ENCODE peak calls at places on chromosomes 2 and 18, in nine cellular contexts. D, B, S, G, R, L, O, H and A are unnamed samples.
A peak's percentile ranks its signal among the peaks of the same experiment; 100 is the strongest.

GRCh38 chr2:232000439-232000838 is 38.9 kb downstream of the DIS3L2 start:
- DNase-seq in D (no peak), B (no peak), S (no peak), G (no peak), R (no peak), L (no peak), O (no peak), H (no peak), A (no peak)

GRCh38 chr2:211766689-211767088 is 771.9 kb downstream of the ERBB4 start:
- DNase-seq in D (peak; percentile 13), B (peak; percentile 89), S (no peak), G (no peak), R (no peak), L (no peak), O (no peak), H (no peak), A (no peak)

GRCh38 chr18:961644-962355 is 57.1 kb downstream of the ADCYAP1 start:
- DNase-seq in D (peak; percentile 70), B (peak; percentile 16), S (peak; percentile 32), G (no peak), R (no peak), L (peak; percentile 36), O (no peak), H (peak; percentile 14), A (no peak)

GRCh38 chr18:60692277-60692676 is 319.7 kb upstream of the MC4R start:
- DNase-seq in D (no peak), B (no peak), S (no peak), G (no peak), R (no peak), L (no peak), O (no peak), H (no peak), A (no peak)

GRCh38 chr2:233801357-233802131 is 23.4 kb downstream of the MROH2A start:
- DNase-seq in D (peak; percentile 56), B (no peak), S (peak; percentile 72), G (peak; percentile 55), R (peak; percentile 47), L (no peak), O (no peak), H (no peak), A (no peak)

GRCh38 chr2:36708119-36708741 is 11.7 kb downstream of the VIT start:
- DNase-seq in D (peak; percentile 48), B (no peak), S (peak; percentile 44), G (no peak), R (no peak), L (no peak), O (no peak), H (no peak), A (no peak)

GRCh38 chr2:7795358-7796199 is 878.4 kb downstream of the RNF144A start:
- DNase-seq in D (no peak), B (no peak), S (peak; percentile 43), G (peak; percentile 31), R (no peak), L (no peak), O (no peak), H (no peak), A (no peak)

GRCh38 chr18:62741118-62741566 is 25.8 kb downstream of the PHLPP1 start:
- DNase-seq in D (peak; percentile 63), B (peak; percentile 60), S (peak; percentile 92), G (peak; percentile 90), R (no peak), L (no peak), O (no peak), H (peak; percentile 82), A (no peak)

GRCh38 chr18:22871809-22872525 is 61.2 kb upstream of the RBBP8 start:
- DNase-seq in D (no peak), B (peak; percentile 11), S (peak; percentile 83), G (peak; percentile 85), R (no peak), L (no peak), O (no peak), H (no peak), A (no peak)

GRCh38 chr2:121189011-121189410 is 96.0 kb downstream of the TFCP2L1 start:
- DNase-seq in D (no peak), B (no peak), S (no peak), G (no peak), R (peak; percentile 64), L (no peak), O (no peak), H (no peak), A (no peak)

GRCh38 chr2:16640867-16641266 is 24.8 kb downstream of the CYRIA start:
- DNase-seq in D (no peak), B (no peak), S (no peak), G (no peak), R (no peak), L (peak; percentile 52), O (no peak), H (no peak), A (no peak)

GRCh38 chr18:14979875-14980274 is 231.9 kb downstream of the ANKRD30B start:
- DNase-seq in D (no peak), B (no peak), S (no peak), G (no peak), R (no peak), L (no peak), O (no peak), H (no peak), A (no peak)

GRCh38 chr2:193824474-193824873 is 1629.7 kb upstream of the TMEFF2 start:
- DNase-seq in D (peak; percentile 71), B (no peak), S (peak; percentile 91), G (peak; percentile 88), R (no peak), L (no peak), O (no peak), H (peak; percentile 44), A (no peak)

GRCh38 chr2:69090008-69090407 is 77.0 kb downstream of the ANTXR1 start:
- DNase-seq in D (no peak), B (no peak), S (no peak), G (no peak), R (no peak), L (no peak), O (no peak), H (no peak), A (no peak)

GRCh38 chr18:70659026-70659726 is 370.3 kb downstream of the SOCS6 start:
- DNase-seq in D (no peak), B (no peak), S (no peak), G (no peak), R (no peak), L (no peak), O (no peak), H (peak; percentile 6), A (no peak)

DNA sequence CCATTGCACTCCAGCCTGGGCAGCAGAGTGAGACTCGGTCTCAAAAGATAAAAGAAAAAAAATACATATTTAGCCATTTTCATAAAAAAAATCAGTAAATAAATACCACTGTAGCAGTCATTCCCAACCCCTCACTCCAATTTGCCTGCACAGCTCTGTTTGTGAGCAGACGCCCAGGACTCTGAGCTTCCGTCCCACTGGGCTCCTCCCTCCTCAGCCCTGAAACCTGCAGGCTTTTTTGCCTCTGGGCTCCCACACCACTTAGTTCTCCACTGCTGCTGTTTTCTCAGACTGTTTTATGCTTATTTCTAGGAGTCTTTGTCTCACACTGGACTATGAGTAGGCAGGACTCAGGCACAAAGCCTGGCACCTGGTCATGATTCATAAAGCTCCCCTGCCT is 6.0 kb upstream of the CXCR1 start:
- DNase-seq in D (no peak), B (no peak), S (no peak), G (no peak), R (no peak), L (no peak), O (no peak), H (no peak), A (no peak)
- H3K9me3 ChIP-seq in D (no peaks in the 10 kb centered on the region), B (no peaks in the 10 kb centered on the region), S (no peaks in the 10 kb centered on the region), G (no peaks in the 10 kb centered on the region), R (no peaks in the 10 kb centered on the region), L (no peaks in the 10 kb centered on the region), O (no peaks in the 10 kb centered on the region), H (no peaks in the 10 kb centered on the region), A (no peaks in the 10 kb centered on the region)

DNA sequence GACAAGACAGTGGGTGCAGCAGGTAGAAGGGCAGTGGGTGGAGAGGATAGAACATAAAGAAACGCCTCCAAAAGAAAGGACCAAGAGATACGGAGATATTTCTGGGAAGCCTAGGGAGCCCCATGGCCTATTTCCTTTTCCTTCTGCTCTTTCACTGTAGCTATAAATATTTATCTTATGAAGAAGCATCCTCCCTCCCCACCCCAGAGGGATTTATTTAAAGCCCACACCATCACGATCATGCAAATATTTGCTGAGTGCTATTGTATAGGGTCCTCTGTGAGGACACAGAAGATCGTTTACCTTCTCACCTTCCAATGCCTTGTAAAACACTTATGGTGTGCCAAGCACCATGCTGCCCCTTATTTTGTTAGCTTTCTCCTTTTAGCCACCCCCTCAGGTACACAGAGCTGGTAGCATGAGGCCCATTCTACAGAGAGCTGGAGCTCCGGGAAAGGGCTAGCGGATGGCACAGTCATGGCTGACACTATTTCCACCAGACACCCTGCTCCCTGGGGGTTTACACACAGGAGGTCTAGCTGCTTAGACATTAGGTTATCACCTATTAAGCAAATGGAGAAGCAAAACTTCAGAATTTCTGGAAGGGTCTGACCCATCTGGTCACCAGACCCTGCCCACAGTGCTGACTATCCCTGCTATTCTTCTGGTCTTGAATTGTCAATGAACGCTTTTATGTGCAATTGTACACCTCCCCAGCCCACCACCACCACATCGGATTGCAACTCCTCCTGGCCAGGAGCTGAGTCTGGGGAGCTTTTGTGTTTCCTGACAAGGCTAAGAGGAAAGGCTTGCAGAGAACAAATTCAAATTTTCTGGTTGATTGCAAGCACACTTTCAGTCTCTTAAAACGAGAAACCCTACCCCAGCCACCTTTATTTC is 91.8 kb upstream of the KLF7 start:
- DNase-seq in D (peak; percentile 45), B (no peak), S (peak; percentile 48), G (peak; percentile 31), R (no peak), L (no peak), O (no peak), H (no peak), A (no peak)
- H3K4me1 ChIP-seq in D (peaks cover 84% of the 10 kb centered on the region), B (no peaks in the 10 kb centered on the region), S (peaks cover 64% of the 10 kb centered on the region), G (peaks cover 84% of the 10 kb centered on the region), R (peaks cover 25% of the 10 kb centered on the region), L (peaks cover 9% of the 10 kb centered on the region), O (peaks cover 30% of the 10 kb centered on the region), H (peaks cover 85% of the 10 kb centered on the region), A (no peaks in the 10 kb centered on the region)

GRCh38 chr2:12862541-12862940 is 145.8 kb downstream of the TRIB2 start:
- DNase-seq in D (no peak), B (no peak), S (no peak), G (no peak), R (no peak), L (no peak), O (no peak), H (no peak), A (no peak)
- H3K9me3 ChIP-seq in D (peaks cover 15% of the 10 kb centered on the region), B (no peaks in the 10 kb centered on the region), S (no peaks in the 10 kb centered on the region), G (peaks cover 6% of the 10 kb centered on the region), R (no peaks in the 10 kb centered on the region), L (no peaks in the 10 kb centered on the region), O (peaks cover 17% of the 10 kb centered on the region), H (peaks cover 3% of the 10 kb centered on the region), A (no peaks in the 10 kb centered on the region)

DNA sequence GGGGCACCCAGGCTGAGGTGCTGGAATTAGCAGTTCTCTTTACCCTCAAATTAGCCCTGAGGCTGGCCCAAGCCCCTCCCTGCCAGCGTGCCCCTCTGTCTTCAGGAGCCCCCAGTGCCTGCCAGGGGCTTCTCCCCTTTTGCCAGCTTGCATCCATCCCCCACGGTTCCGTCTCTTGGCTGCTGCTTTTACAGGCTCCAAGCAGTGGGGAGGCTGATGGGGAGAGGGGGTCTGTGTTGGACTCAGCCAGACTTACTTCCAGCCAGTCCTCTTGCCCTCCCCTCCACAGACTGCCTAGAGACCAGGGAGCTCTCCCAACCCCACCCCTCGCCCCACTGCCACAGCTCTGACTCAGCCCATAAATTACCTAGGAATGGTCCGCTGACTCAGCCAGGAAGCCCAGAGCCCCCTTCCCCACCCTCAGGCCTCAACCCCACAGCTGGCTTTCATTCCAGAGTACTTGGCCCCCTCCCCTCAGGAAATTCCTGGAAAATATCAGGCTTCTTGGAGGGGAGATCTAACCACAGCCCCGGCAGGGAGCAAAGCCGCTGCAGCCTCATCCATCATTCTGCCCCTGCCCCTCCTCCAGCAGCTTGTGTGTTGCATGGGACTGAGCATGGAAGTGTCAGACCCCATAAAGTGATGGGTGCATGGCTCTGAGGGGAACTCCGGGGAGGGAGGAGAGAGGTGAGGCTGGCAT is 184.6 kb downstream of the ZFP36L2 start:
- DNase-seq in D (peak; percentile 99), B (peak; percentile 22), S (peak; percentile 100), G (peak; percentile 99), R (no peak), L (peak; percentile 81), O (peak; percentile 41), H (peak; percentile 80), A (no peak)
- H3K4me1 ChIP-seq in D (peaks cover 50% of the 10 kb centered on the region), B (peaks cover 7% of the 10 kb centered on the region), S (peaks cover 27% of the 10 kb centered on the region), G (peaks cover 42% of the 10 kb centered on the region), R (peaks cover 17% of the 10 kb centered on the region), L (peaks cover 30% of the 10 kb centered on the region), O (peaks cover 19% of the 10 kb centered on the region), H (peaks cover 41% of the 10 kb centered on the region), A (no peaks in the 10 kb centered on the region)